ENCODE peak calls at places on chromosomes 3 and 15, in four cellular contexts. K is GM06990; Q is Caki2; T is activated naive CD4-positive, alpha-beta T cell treated with anti-CD3 and anti-CD28 coated beads, Interleukin-2, amount 50 U/mL, for 16 hours. A is an unnamed sample.

GRCh38 chr15:62928242-62928995 is 114.1 kb upstream of the TPM1 start:
- DNase-seq in K (no peak), Q (peak; percentile 80), T (no peak), A (no peak)

GRCh38 chr15:99408236-99409096 is 157.2 kb downstream of the LRRC28 start:
- DNase-seq in K (no peak), Q (no peak), T (no peak), A (no peak)

GRCh38 chr15:62895139-62895866 is 147.2 kb upstream of the TPM1 start:
- DNase-seq in K (no peak), Q (peak; percentile 89), T (no peak), A (no peak)

GRCh38 chr3:42711491-42712343 is 9.1 kb upstream of the HHATL start:
- DNase-seq in K (no peak), Q (no peak), T (no peak), A (no peak)

GRCh38 chr3:9793161-9793781 is 389 bp downstream of the ARPC4 start:
- DNase-seq in K (no peak), Q (peak; percentile 23), T (no peak), A (no peak)

GRCh38 chr3:107063351-107063750 is 313.9 kb upstream of the CCDC54 start:
- DNase-seq in K (no peak), Q (peak; percentile 9), T (no peak), A (no peak)

GRCh38 chr3:10998542-10998941 is 6.0 kb downstream of the SLC6A1 start:
- DNase-seq in K (no peak), Q (no peak), T (no peak), A (no peak)

GRCh38 chr3:174219738-174220137 is 639.4 kb upstream of the NAALADL2 start:
- DNase-seq in K (no peak), Q (no peak), T (no peak), A (no peak)

GRCh38 chr3:16743276-16743675 is 138.1 kb upstream of the DAZL start:
- DNase-seq in K (no peak), Q (no peak), T (no peak), A (no peak)

GRCh38 chr3:16085884-16086608 is 88.4 kb upstream of the GALNT15 start:
- DNase-seq in K (no peak), Q (no peak), T (no peak), A (no peak)

A was measured in nephron progenitor cell.